ENCODE peak calls at places on chromosomes 6 and 20, in five cellular contexts. K is right lobe of liver, O is H9, M is transverse colon, T is suprapubic skin. H is an unnamed sample.

GRCh38 chr6:30885999-30886896 is 1.9 kb downstream of the DDR1 start:
- DNase-seq in M (peak; percentile 70), T (peak; percentile 87), K (no peak), O (peak; percentile 95), H (peak; percentile 84)

GRCh38 chr6:31098449-31098938 is 13.9 kb downstream of the C6orf15 start:
- DNase-seq in O (no peak), T (no peak), M (no peak), K (no peak), H (no peak)

GRCh38 chr20:297925-298754 is 770 bp downstream of the ZCCHC3 start:
- DNase-seq in M (peak; percentile 84), T (peak; percentile 81), O (no peak), K (peak; percentile 80), H (peak; percentile 60)

GRCh38 chr20:22744341-22745193 is 160.2 kb upstream of the FOXA2 start:
- DNase-seq in K (no peak), M (no peak), O (no peak), T (no peak), H (no peak)

GRCh38 chr20:5511930-5512329 is 195.2 kb upstream of the PROKR2 start:
- DNase-seq in O (no peak), T (no peak), K (no peak), M (no peak), H (no peak)

GRCh38 chr6:12776291-12776690 is 59.7 kb downstream of the PHACTR1 start:
- DNase-seq in M (no peak), K (no peak), T (no peak), O (no peak), H (no peak)

GRCh38 chr20:62147125-62147524 is 3.6 kb downstream of the SS18L1 start:
- DNase-seq in T (no peak), M (no peak), K (no peak), O (no peak), H (no peak)

GRCh38 chr6:119728220-119728750 is 378.7 kb upstream of the MAN1A1 start:
- DNase-seq in K (no peak), M (no peak), O (no peak), T (no peak), H (no peak)

DNA sequence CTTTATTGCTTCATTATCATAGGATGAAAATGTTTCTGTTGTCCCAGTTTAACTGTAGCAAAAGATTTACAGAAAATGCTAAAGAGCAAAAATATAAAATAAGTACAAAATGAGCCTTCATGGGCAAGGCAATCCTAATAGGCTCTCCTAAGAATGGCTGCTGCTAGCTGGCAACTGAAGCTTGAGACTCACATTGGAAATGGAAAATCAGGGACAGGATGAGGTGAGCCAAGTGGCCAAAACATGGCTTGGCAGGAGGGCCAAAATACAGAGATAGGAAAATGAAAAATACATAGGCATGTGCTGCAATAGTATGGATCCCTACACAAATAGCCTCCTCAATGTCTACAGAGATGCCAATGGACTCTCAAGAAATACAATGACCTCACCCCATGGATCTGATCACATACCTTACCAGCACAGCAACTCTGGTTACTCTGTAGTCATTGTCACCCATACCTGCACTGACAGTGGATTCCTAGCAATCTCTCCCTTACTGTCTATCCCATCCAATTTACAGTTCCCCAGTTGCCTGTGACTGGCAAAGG is 105.4 kb downstream of the DST start:
- DNase-seq in K (no peak), M (no peak), O (no peak), T (no peak), H (no peak)
- H3K4me1 ChIP-seq in K (peaks cover 22% of the 10 kb centered on the region), M (no peaks in the 10 kb centered on the region), O (peaks cover 4% of the 10 kb centered on the region), T (peaks cover 57% of the 10 kb centered on the region), H (peaks cover 33% of the 10 kb centered on the region)

GRCh38 chr6:129653229-129653628 is 56.7 kb downstream of the ARHGAP18 start:
- DNase-seq in M (no peak), K (no peak), T (no peak), O (no peak), H (no peak)
- H3K27ac ChIP-seq in M (no peak overlapping the region), K (no peak overlapping the region), T (no peak overlapping the region), O (no peak overlapping the region), H (no peak overlapping the region)

GRCh38 chr20:25686081-25687077 is 10.3 kb downstream of the ZNF337 start:
- DNase-seq in O (no peak), K (no peak), M (no peak), T (no peak), H (no peak)

GRCh38 chr20:25683050-25683449 is 13.6 kb downstream of the ZNF337 start:
- DNase-seq in O (no peak), M (no peak), K (no peak), T (no peak), H (no peak)

DNA sequence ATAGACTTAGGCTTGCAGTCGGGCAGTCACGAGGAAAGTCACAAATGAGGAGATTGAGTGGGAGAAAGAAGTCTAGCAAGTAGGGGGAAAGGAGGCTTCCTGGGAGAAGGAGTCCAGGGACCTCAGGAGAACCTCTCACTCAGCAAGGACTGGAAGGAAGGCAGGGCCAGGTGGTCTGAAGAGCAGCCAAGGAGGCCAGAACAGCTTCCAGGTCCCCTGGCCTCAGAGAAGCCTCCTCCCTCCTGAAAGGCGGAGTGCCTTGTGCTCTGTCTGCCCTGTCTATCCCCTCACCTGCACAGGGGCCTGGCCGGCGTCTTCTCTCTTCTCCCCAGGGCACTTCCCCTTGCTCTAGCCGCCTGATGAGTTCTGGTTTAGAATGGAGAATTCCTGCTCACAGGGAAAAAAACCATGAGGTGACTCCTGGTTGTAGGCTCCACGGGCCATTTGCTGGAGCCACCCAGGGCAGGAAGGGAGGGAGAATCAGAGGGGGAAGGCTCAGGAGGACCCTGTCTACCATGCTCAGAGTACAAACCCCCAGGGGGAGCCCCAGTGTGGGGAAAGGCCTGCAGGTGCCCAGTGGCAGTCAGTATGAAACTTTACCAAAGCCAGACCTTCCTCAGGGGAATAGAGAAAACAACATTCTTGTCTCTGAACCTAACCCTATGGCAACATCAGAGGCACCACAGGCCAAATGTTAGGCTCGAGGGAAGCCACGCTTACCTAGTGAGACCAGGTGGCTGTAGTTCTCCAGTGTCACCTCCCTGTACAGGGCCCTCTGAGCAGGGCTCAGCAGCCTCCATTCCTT is 11.2 kb downstream of the ZNF337 start:
- DNase-seq in M (no peak), K (no peak), T (no peak), O (no peak), H (no peak)
- TF ChIP-seq CTCF in M (no peak), K (no peak), T (no peak), O (peak; percentile 42), H (no peak)

DNA sequence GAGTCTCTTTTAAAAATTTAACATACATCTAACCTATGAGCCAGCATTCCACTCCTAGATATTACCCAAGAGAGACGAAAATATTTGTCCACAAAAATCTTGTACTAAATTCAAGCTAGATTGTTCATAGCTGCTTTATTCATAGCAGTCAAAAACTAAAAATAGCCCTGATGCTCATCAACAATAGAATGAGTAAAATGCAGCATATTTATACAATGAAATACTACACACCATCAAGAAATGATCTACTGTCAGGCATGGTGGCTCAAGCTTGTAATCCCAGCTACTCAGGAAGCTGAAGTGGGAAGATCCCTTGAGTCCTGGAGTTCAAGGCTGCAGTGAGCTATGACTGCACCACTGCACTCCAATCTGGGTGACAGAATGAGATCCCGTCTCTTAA is 22.0 kb upstream of the SRC start:
- DNase-seq in O (no peak), M (no peak), K (no peak), T (no peak), H (no peak)
- H3K4me1 ChIP-seq in O (peaks cover 7% of the 10 kb centered on the region), M (peaks cover 14% of the 10 kb centered on the region), K (no peaks in the 10 kb centered on the region), T (peaks cover 6% of the 10 kb centered on the region), H (no peaks in the 10 kb centered on the region)

GRCh38 chr6:111761783-111762312 is 111.4 kb downstream of the FYN start:
- DNase-seq in T (no peak), K (no peak), M (no peak), O (no peak), H (no peak)

GRCh38 chr6:111757342-111757741 is 115.9 kb downstream of the FYN start:
- DNase-seq in K (no peak), T (no peak), O (no peak), M (no peak), H (no peak)

GRCh38 chr6:111759836-111760785 is 113.1 kb downstream of the FYN start:
- DNase-seq in T (no peak), O (no peak), K (no peak), M (no peak), H (no peak)

GRCh38 chr6:111758608-111759293 is 114.5 kb downstream of the FYN start:
- DNase-seq in M (no peak), K (no peak), O (no peak), T (no peak), H (no peak)

DNA sequence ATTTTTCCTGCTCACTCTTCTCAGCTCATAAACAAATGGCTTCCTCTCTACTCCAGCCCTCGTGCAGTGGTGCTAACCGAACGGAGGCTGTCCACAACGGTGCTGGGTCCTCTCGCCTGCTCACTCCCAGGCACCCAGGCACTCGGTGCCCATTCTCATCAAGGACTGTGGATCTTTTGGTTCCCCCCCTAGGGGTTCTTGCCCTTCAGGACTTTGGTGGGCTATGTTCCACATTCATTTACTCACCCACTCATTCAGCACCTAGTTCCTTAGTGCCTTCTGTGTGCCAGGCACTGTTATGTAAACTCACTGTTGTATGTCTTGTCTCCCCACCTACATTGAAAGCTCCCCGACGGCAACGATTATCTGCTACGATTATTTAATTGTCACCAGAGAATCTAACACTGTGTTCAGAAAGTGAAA is 113.8 kb downstream of the FYN start:
- DNase-seq in O (no peak), M (no peak), T (no peak), K (no peak), H (no peak)
- H3K27ac ChIP-seq in O (no peak overlapping the region), M (peak overlapping the region; percentile 87), T (peak overlapping the region; percentile 63), K (peak overlapping the region; percentile 36), H (no peak overlapping the region)

GRCh38 chr20:58023781-58024180 is 204.7 kb downstream of the ANKRD60 start:
- DNase-seq in O (no peak), T (no peak), K (no peak), M (no peak), H (no peak)

GRCh38 chr20:58026361-58026760 is 202.1 kb downstream of the ANKRD60 start:
- DNase-seq in M (no peak), O (no peak), K (no peak), T (no peak), H (no peak)

GRCh38 chr20:58025233-58025632 is 203.2 kb downstream of the ANKRD60 start:
- DNase-seq in K (no peak), T (no peak), O (no peak), M (no peak), H (no peak)

GRCh38 chr20:58024241-58024721 is 204.2 kb downstream of the ANKRD60 start:
- DNase-seq in K (no peak), T (no peak), O (no peak), M (no peak), H (no peak)

GRCh38 chr20:58028123-58028522 is 200.3 kb downstream of the ANKRD60 start:
- DNase-seq in O (no peak), T (no peak), K (no peak), M (peak; percentile 38), H (no peak)
- TF ChIP-seq CTCF in O (peak; percentile 73), T (no peak), K (no peak), M (no peak), H (no peak)